ENCODE peak calls at places on chromosomes 1 and 21, in four cellular contexts. C is psoas muscle, X is cardiac fibroblast, K is mesothelial cell of epicardium. J is an unnamed sample.

GRCh38 chr1:154714638-154715037 is 106.7 kb upstream of the ADAR start:
- DNase-seq in C (no peak), X (peak), K (no peak), J (peak)

GRCh38 chr21:44946254-44947041 is 6.6 kb downstream of the SLX9 start:
- DNase-seq in C (peak), X (no peak), K (no peak), J (no peak)

GRCh38 chr1:113565621-113566020 is 175.3 kb downstream of the MAGI3 start:
- DNase-seq in C (no peak), X (no peak), K (no peak), J (no peak)

GRCh38 chr1:33147997-33148314 is 33.9 kb downstream of the TRIM62 start:
- DNase-seq in C (no peak), X (peak), K (no peak), J (peak)

GRCh38 chr1:160219062-160219929 is 14.1 kb downstream of the PEA15 start:
- DNase-seq in C (peak), X (peak), K (no peak), J (peak)

GRCh38 chr1:175555266-175555665 is 188.1 kb downstream of the TNR start:
- DNase-seq in C (no peak), X (peak), K (no peak), J (peak)

GRCh38 chr1:110328274-110328673 is 10.9 kb upstream of the RBM15 start:
- DNase-seq in C (no peak), X (peak), K (no peak), J (no peak)

GRCh38 chr21:39189857-39190604 is 6.8 kb upstream of the PSMG1 start:
- DNase-seq in C (no peak), X (no peak), K (no peak), J (no peak)

GRCh38 chr1:111770916-111771315 is 15.2 kb downstream of the DDX20 start:
- DNase-seq in C (no peak), X (no peak), K (no peak), J (no peak)

GRCh38 chr1:193070942-193071341 is 11.5 kb downstream of the RO60 start:
- DNase-seq in C (no peak), X (no peak), K (no peak), J (no peak)

GRCh38 chr1:19156676-19157075 is 53.4 kb downstream of the UBR4 start:
- DNase-seq in C (peak), X (peak), K (no peak), J (no peak)

GRCh38 chr1:56315293-56315942 is 263.9 kb downstream of the PLPP3 start:
- DNase-seq in C (no peak), X (no peak), K (no peak), J (no peak)

GRCh38 chr1:42756956-42757891 is 9.6 kb downstream of the P3H1 start:
- DNase-seq in C (no peak), X (peak), K (no peak), J (peak)

GRCh38 chr1:215932558-215932957 is 365.5 kb downstream of the KCTD3 start:
- DNase-seq in C (no peak), X (no peak), K (no peak), J (no peak)

GRCh38 chr21:42081931-42082381 is 10.8 kb downstream of the UMODL1 start:
- DNase-seq in C (no peak), X (no peak), K (no peak), J (no peak)

GRCh38 chr21:42079939-42080787 is 9.0 kb downstream of the UMODL1 start:
- DNase-seq in C (no peak), X (peak), K (no peak), J (no peak)

GRCh38 chr21:42081138-42081537 is 10.0 kb downstream of the UMODL1 start:
- DNase-seq in C (no peak), X (peak), K (no peak), J (no peak)

GRCh38 chr21:42079008-42079938 is 8.2 kb downstream of the UMODL1 start:
- DNase-seq in C (no peak), X (no peak), K (no peak), J (peak)

DNA sequence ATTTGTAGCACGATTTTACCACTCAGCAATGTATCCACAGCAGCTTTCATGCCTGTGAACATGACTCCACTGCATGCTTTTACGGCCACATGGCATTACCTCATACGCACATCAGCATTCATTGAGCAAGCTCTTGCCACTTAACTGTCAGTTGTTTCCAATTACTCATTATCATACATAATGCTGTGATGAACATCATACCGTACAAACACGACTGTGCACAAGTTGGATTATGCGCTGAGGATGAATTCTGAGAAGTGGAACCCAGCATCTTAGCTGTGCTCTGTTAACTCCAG is 9.6 kb downstream of the UMODL1 start:
- DNase-seq in C (no peak), X (peak), K (no peak), J (peak)
- TF ChIP-seq CTCF in C (no peak), X (no peak), K (no peak), J (no peak)

DNA sequence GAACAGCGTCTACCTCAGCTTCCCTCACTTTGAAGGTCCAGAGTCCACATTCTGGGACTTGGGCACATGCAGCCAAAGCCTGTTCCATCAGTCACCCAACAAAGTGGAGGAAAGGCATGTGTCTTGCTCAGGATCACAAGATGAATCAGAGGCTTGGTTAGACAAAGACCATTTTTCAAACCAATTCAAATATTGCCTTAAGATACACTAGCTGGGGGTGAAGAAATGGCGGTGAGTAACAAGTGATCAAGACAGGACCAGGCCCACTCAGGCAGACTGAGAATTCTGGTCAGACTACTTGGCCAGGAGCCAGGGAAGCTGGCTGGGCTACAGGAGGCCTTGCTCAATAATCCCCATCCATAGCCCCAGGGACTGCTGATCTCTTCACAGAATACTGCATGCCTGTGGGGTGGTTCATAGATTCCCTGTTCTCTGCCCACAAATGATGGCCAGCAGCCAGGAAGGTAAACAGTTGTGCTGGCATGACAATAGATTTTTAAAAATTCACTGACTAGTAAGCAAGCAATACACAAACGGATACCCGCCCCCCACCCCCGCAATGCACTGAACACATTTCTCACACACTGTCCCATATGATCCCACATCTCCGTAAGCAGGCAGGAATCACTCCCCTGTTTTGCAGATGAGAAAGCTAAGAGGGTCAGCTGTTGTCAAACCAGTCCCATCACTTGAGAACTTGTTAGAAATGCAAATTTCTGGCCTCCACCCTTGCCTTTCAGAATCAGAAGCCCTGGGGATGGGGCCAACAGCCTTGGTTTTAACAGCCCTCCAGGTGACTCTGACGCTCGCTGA is 27.2 kb downstream of the ERI3 start:
- DNase-seq in C (peak), X (peak), K (peak), J (peak)
- TF ChIP-seq CTCF in C (no peak), X (no peak), K (no peak), J (no peak)

GRCh38 chr1:235835226-235835625 is 31.5 kb downstream of the LYST start:
- DNase-seq in C (peak), X (peak), K (no peak), J (no peak)
- TF ChIP-seq CTCF in C (no peak), X (no peak), K (no peak), J (no peak)

GRCh38 chr1:29120955-29121485 is 2.7 kb downstream of the TMEM200B start:
- DNase-seq in C (peak), X (peak), K (peak), J (no peak)

GRCh38 chr1:29119365-29119929 is 4.3 kb downstream of the TMEM200B start:
- DNase-seq in C (no peak), X (no peak), K (no peak), J (no peak)

GRCh38 chr1:29120367-29120766 is 3.3 kb downstream of the TMEM200B start:
- DNase-seq in C (no peak), X (no peak), K (no peak), J (no peak)

GRCh38 chr1:29114654-29115053 is 9.0 kb downstream of the TMEM200B start:
- DNase-seq in C (no peak), X (no peak), K (no peak), J (no peak)

GRCh38 chr1:29117381-29117780 is 6.3 kb downstream of the TMEM200B start:
- DNase-seq in C (no peak), X (no peak), K (no peak), J (no peak)
- TF ChIP-seq CTCF in C (peak), X (peak), K (no peak), J (no peak)

GRCh38 chr1:20233394-20233793 is 47.1 kb upstream of the PLA2G2C start:
- DNase-seq in C (no peak), X (peak), K (no peak), J (peak)
- TF ChIP-seq CTCF in C (peak), X (peak), K (no peak), J (peak)

GRCh38 chr1:28295936-28296335 is 32.9 kb upstream of the MED18 start:
- DNase-seq in C (no peak), X (no peak), K (no peak), J (no peak)

GRCh38 chr1:28291711-28292110 is 32.4 kb downstream of the SESN2 start:
- DNase-seq in C (no peak), X (no peak), K (no peak), J (no peak)

GRCh38 chr1:28288487-28288886 is 29.2 kb downstream of the SESN2 start:
- DNase-seq in C (no peak), X (no peak), K (no peak), J (no peak)

GRCh38 chr1:28287315-28287714 is 28.0 kb downstream of the SESN2 start:
- DNase-seq in C (no peak), X (no peak), K (no peak), J (peak)

GRCh38 chr1:28290851-28291250 is 31.5 kb downstream of the SESN2 start:
- DNase-seq in C (no peak), X (no peak), K (no peak), J (no peak)
- TF ChIP-seq CTCF in C (no peak), X (no peak), K (no peak), J (no peak)

J was measured in MCF 10A.